ENCODE peak calls at places on chromosomes 4 and X, in five cellular contexts. S, R, I, U and A are unnamed samples.

GRCh38 chrX:50813843-50814661 is at the start of gene SHROOM4:
- DNase-seq in S (peak; percentile 78), R (no peak), I (peak; percentile 25), U (peak; percentile 67), A (peak; percentile 47)

GRCh38 chr4:183468210-183469095 is 24.0 kb downstream of the CDKN2AIP start:
- DNase-seq in S (no peak), R (no peak), I (no peak), U (no peak), A (peak; percentile 36)

GRCh38 chr4:38094419-38094818 is 134.2 kb downstream of the PTTG2 start:
- DNase-seq in S (no peak), R (no peak), I (peak; percentile 47), U (no peak), A (no peak)

GRCh38 chrX:30971761-30972603 is 82.9 kb upstream of the TAB3 start:
- DNase-seq in S (peak; percentile 56), R (peak; percentile 2), I (no peak), U (no peak), A (peak; percentile 66)

GRCh38 chrX:12958059-12958458 is 16.9 kb upstream of the TMSB4X start:
- DNase-seq in S (no peak), R (no peak), I (no peak), U (no peak), A (no peak)

GRCh38 chr4:168832746-168833575 is 177.1 kb downstream of the CBR4 start:
- DNase-seq in S (peak; percentile 79), R (no peak), I (peak; percentile 59), U (peak; percentile 81), A (no peak)

GRCh38 chrX:74118503-74118902 is 185.5 kb upstream of the ZCCHC13 start:
- DNase-seq in S (no peak), R (no peak), I (no peak), U (no peak), A (no peak)

GRCh38 chrX:143095311-143095710 is 69.6 kb downstream of the SPANXN4 start:
- DNase-seq in S (no peak), R (no peak), I (no peak), U (no peak), A (no peak)

GRCh38 chr4:147160908-147161513 is 215.3 kb upstream of the TTC29 start:
- DNase-seq in S (peak; percentile 73), R (no peak), I (no peak), U (no peak), A (peak; percentile 65)

GRCh38 chrX:26581086-26581485 is 365.1 kb downstream of the MAGEB5 start:
- DNase-seq in S (no peak), R (no peak), I (no peak), U (no peak), A (peak; percentile 48)

GRCh38 chrX:131907488-131908314 is 115.4 kb upstream of the STK26 start:
- DNase-seq in S (peak; percentile 4), R (no peak), I (no peak), U (no peak), A (no peak)

GRCh38 chr4:69522554-69522953 is 26.8 kb upstream of the UGT2B4 start:
- DNase-seq in S (no peak), R (no peak), I (no peak), U (no peak), A (no peak)

GRCh38 chrX:131985526-131986049 is 37.5 kb upstream of the STK26 start:
- DNase-seq in S (peak; percentile 28), R (no peak), I (no peak), U (no peak), A (no peak)

GRCh38 chr4:21769404-21770147 is 179.0 kb downstream of the KCNIP4 start:
- DNase-seq in S (no peak), R (no peak), I (no peak), U (no peak), A (peak; percentile 26)

DNA sequence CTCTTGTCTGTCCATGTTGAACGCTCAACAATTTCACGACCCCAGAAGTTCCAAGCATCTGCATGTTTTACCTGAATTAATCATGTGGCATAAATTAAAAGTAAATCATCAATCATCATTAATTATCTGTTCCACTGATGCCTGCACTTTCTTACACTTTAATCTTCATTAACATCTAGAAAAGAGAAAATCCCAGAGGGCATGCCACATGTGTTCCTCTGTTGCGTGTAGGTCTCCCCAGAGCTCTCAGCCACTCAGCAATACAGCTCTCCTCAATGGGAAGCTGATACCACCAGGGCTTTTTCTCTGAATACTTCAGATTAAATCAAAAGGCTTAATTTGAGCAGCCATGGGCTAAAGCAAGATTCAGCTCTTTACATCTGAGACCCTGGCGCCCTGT is 722.4 kb upstream of the TENM3 start:
- DNase-seq in S (no peak), R (no peak), I (no peak), U (no peak), A (no peak)
- H3K4me3 ChIP-seq in S (no peak overlapping the region), R (no peak overlapping the region), I (no peak overlapping the region), U (no peak overlapping the region), A (no peak overlapping the region)

GRCh38 chr4:2386717-2387116 is 31.7 kb downstream of the ZFYVE28 start:
- DNase-seq in S (no peak), R (no peak), I (no peak), U (no peak), A (no peak)

GRCh38 chr4:2387829-2388228 is 30.6 kb downstream of the ZFYVE28 start:
- DNase-seq in S (no peak), R (no peak), I (no peak), U (no peak), A (no peak)

GRCh38 chr4:2387205-2387604 is 31.2 kb downstream of the ZFYVE28 start:
- DNase-seq in S (no peak), R (no peak), I (no peak), U (no peak), A (no peak)

GRCh38 chr4:2385450-2386020 is 32.9 kb downstream of the ZFYVE28 start:
- DNase-seq in S (peak; percentile 68), R (no peak), I (no peak), U (no peak), A (no peak)

DNA sequence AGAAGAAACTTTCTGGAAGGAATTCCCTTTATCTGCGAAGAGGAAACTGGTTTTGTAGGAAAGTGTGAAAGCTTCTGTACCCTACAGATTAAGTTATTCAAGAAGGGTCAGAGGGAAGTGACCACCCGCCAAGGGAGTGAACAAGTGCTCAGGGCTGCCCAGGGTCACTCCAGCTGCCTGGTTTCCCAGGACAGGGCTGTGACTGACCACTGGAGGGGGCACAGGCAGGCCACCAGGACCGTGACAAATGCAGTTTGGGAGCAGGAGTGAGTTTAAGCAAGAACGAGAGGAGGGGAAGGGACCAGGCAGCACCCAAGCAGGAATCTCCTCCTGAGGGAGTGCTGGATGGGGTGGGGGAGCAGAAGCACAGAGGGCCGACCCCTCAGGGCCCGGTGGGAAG is 34.2 kb downstream of the ZFYVE28 start:
- DNase-seq in S (peak; percentile 49), R (no peak), I (no peak), U (no peak), A (no peak)
- TF ChIP-seq CTCF in S (peak; percentile 38), R (no peak), I (no peak), U (no peak), A (no peak)

DNA sequence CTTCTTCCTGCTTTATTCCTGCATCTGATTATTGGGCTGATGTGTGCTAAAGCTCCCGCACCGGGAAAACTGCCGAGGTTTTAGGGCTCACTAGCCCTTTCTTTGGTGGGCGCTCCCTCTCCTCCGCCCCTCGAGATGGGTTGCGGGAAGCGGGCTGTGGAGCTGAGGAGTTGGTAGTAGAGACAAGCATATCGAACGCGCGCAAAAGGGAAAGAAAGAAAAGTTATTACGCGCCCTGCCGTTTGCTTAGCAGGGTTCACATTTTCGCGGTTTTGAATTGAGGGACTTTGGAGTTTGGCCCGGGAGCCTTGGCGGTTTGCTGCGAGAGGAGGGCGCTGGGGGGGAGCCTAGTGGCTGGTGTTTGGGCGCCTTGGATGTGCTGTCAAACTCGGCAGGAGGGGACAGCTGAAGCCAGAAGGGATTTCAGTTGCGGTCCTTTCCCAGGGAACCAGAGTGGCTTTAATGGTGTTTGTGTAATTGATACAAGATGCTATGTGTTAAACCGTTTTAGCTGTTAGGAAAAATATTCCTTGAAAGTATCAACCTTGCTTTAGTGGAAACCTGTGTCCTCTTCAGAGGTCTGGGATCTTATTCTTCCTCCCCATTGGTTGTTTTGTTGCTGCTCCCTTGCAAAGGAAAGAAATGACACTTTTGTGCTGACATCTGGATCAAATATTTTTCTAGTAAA is 1.1 kb downstream of the GAB1 start:
- DNase-seq in S (peak; percentile 54), R (no peak), I (peak; percentile 55), U (peak; percentile 71), A (peak; percentile 55)
- H3K4me3 ChIP-seq in S (peak overlapping the region; percentile 71), R (peak overlapping the region; percentile 37), I (peak overlapping the region; percentile 86), U (peak overlapping the region; percentile 67), A (peak overlapping the region; percentile 79)

DNA sequence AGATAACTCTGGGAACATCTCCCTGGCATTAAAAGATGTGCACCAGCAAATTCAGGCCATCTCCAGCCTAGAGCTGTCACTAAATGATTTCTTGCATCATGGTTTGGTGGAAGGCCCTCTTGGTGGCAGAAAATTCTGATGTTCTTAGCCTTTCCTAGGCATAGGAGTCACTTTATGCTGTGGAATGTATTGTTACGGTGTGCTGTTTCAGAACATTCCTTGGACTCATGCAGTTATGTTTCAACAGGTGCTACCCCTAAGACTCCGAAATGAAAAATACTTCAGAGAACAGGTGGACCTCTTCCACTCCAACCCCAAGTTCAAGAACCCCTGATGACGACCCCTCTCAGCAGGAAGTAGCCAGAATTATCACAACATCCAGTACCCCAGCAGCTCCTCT is 20.3 kb upstream of the PAPSS1 start:
- DNase-seq in S (peak; percentile 24), R (no peak), I (no peak), U (no peak), A (peak; percentile 9)
- TF ChIP-seq CTCF in S (peak; percentile 48), R (no peak), I (no peak), U (no peak), A (peak; percentile 26)

GRCh38 chr4:86848732-86849617 is at the start of gene SLC10A6:
- DNase-seq in S (no peak), R (no peak), I (no peak), U (no peak), A (peak; percentile 49)
- H3K4me3 ChIP-seq in S (no peak within 1 kb of the TSS), R (no peak within 1 kb of the TSS), I (no peak within 1 kb of the TSS), U (peak within 1 kb of the TSS; percentile 12), A (no peak within 1 kb of the TSS)

DNA sequence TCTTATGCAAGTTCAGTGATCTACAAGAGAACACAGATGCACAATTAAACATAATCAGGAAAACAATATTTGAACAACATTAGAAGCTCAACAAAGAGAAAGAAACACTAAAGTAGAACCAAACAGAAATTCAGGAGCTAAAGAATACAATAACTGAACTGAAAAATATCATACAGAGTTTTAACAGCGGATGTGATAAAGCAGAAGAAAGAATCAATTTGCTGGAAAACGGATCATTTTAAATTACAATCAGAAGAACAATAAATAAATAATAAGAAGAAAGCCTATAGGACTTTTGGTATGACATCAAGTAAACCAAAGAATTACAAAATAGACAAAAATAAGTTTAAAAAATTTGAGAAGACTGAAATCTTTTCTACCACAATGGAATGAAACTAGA is 36.3 kb upstream of the CXCL6 start:
- DNase-seq in S (no peak), R (no peak), I (no peak), U (no peak), A (no peak)
- TF ChIP-seq CTCF in S (no peak), R (no peak), I (no peak), U (no peak), A (no peak)

DNA sequence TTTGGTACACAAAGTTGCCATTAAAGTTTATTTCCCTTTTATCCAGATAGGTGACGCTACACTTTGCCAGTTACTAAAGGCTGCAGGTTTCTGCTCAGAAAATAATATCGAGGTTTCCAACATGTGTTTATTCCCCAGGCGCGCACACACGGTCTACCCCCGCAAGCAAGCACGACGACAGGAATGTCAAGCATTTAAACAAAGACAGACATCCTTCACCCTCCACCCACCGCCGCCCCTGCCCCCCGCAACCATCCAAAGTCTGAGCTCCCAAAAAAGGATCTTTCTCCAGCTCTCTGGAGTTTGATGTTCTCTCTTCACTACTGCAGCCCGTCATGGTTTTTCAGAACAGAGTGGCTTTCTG is 1.3 kb upstream of the PCDH7 start:
- DNase-seq in S (peak; percentile 52), R (no peak), I (no peak), U (no peak), A (no peak)
- H3K4me3 ChIP-seq in S (peak overlapping the region; percentile 73), R (no peak overlapping the region), I (peak overlapping the region; percentile 57), U (peak overlapping the region; percentile 88), A (peak overlapping the region; percentile 50)